ENCODE peak calls at places on chromosomes 12 and 14, in five cellular contexts. One of them, this sample, is unnamed.

GRCh38 chr12:66152732-66153131 is 17.1 kb downstream of the TMBIM4 start:
- DNase-seq in nephron progenitor cell: no peak
- DNase-seq in Peyer's patch: no peak
- DNase-seq in endothelial cell: no peak
- DNase-seq in lung: no peak
- DNase-seq in this sample: no peak

GRCh38 chr12:2682301-2683282 is 112.2 kb upstream of the FKBP4 start:
- DNase-seq in nephron progenitor cell: peak
- DNase-seq in Peyer's patch: no peak
- DNase-seq in endothelial cell: peak
- DNase-seq in lung: peak
- DNase-seq in this sample: peak

GRCh38 chr12:124655317-124656213 is 88.2 kb upstream of the NCOR2 start:
- DNase-seq in nephron progenitor cell: peak
- DNase-seq in Peyer's patch: peak
- DNase-seq in endothelial cell: no peak
- DNase-seq in lung: peak
- DNase-seq in this sample: peak

GRCh38 chr12:26239508-26240328 is 44.3 kb downstream of the SSPN start:
- DNase-seq in nephron progenitor cell: no peak
- DNase-seq in Peyer's patch: no peak
- DNase-seq in endothelial cell: no peak
- DNase-seq in lung: no peak
- DNase-seq in this sample: peak

GRCh38 chr12:25719505-25719904 is 166.4 kb upstream of the LMNTD1 start:
- DNase-seq in nephron progenitor cell: no peak
- DNase-seq in Peyer's patch: no peak
- DNase-seq in endothelial cell: no peak
- DNase-seq in lung: no peak
- DNase-seq in this sample: no peak

GRCh38 chr14:31270196-31270772 is 62.7 kb upstream of the HECTD1 start:
- DNase-seq in nephron progenitor cell: no peak
- DNase-seq in Peyer's patch: peak
- DNase-seq in endothelial cell: no peak
- DNase-seq in lung: peak
- DNase-seq in this sample: no peak

GRCh38 chr12:119869720-119870119 is 7.4 kb downstream of the CIT start:
- DNase-seq in nephron progenitor cell: no peak
- DNase-seq in Peyer's patch: peak
- DNase-seq in endothelial cell: no peak
- DNase-seq in lung: no peak
- DNase-seq in this sample: peak

GRCh38 chr12:57632898-57633825 is at the start of gene B4GALNT1:
- DNase-seq in nephron progenitor cell: peak
- DNase-seq in Peyer's patch: peak
- DNase-seq in endothelial cell: peak
- DNase-seq in lung: peak
- DNase-seq in this sample: peak

GRCh38 chr12:105369014-105369413 is 38.5 kb downstream of the C12orf75 start:
- DNase-seq in nephron progenitor cell: no peak
- DNase-seq in Peyer's patch: no peak
- DNase-seq in endothelial cell: no peak
- DNase-seq in lung: no peak
- DNase-seq in this sample: no peak
- TF ChIP-seq CTCF in nephron progenitor cell: no peak
- TF ChIP-seq CTCF in Peyer's patch: no peak
- TF ChIP-seq CTCF in endothelial cell: no peak
- TF ChIP-seq CTCF in lung: no peak
- TF ChIP-seq CTCF in this sample: no peak

DNA sequence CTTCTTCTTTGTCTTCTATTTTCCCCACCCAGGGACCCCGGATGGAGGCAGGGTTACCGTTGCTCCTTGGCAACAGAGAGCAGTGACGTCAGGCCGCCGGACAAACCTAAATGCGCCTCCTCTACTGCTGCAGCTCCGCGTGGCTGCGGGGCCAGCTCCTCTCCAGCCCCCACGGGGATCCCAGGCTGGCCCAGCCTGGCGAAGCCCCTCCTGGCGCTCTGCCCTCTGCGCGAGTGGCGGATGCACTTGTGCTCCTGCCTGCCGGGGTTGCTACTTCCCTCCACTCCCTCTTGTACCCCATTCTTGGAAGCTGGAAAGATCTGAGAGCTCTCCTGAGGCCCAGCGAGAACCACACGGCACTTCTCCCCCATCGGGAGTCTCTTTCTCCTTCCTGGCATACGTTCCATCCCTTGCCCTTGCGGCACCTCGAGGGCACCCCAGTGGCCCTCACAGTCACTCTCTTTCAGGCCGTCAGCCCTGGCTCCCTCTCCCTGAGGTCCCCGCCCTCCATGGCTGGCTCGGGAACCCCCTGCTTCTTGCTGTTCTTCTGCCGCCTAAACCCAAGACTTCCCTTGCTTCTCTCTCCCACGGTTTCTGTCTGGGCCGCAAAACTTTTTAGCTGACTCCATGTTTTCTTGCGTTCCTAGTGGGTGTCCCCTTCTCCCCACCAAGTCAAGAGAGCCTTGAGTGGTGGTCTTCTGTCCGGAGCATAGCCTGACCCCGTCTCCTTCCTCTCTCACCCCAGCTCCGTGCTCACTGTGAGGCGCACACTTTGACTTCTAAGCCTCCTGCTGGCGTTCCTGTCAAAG is 121.7 kb downstream of the PAPOLA start:
- DNase-seq in nephron progenitor cell: no peak
- DNase-seq in Peyer's patch: no peak
- DNase-seq in endothelial cell: no peak
- DNase-seq in lung: no peak
- DNase-seq in this sample: no peak
- TF ChIP-seq CTCF in nephron progenitor cell: no peak
- TF ChIP-seq CTCF in Peyer's patch: no peak
- TF ChIP-seq CTCF in endothelial cell: no peak
- TF ChIP-seq CTCF in lung: no peak
- TF ChIP-seq CTCF in this sample: no peak

DNA sequence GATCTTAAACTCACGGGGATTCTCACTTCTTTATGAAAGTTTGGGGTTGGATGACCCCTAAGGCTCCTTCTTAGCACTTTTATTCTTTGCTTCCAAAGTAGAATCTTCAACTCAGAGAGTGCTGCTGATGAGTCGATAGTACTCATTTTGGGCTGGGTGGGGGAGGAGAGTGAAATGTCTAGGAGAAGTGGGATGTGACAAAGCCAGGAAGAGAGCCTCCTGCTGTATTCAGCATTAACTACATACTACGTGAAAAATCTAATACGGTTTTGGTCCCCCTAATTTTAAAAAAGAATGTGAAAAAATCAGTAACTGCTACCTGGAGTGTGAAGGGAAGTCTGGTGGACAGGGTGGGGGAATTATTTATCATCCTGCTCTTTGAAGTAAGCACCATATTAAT is 148.3 kb downstream of the SAMD4A start:
- DNase-seq in nephron progenitor cell: no peak
- DNase-seq in Peyer's patch: no peak
- DNase-seq in endothelial cell: no peak
- DNase-seq in lung: no peak
- DNase-seq in this sample: no peak
- TF ChIP-seq CTCF in nephron progenitor cell: no peak
- TF ChIP-seq CTCF in Peyer's patch: no peak
- TF ChIP-seq CTCF in endothelial cell: no peak
- TF ChIP-seq CTCF in lung: no peak
- TF ChIP-seq CTCF in this sample: no peak

GRCh38 chr12:29145372-29146170 is 3.5 kb upstream of the FAR2 start:
- DNase-seq in nephron progenitor cell: no peak
- DNase-seq in Peyer's patch: no peak
- DNase-seq in endothelial cell: no peak
- DNase-seq in lung: no peak
- DNase-seq in this sample: no peak

GRCh38 chr12:29149691-29150382 is 759 bp downstream of the FAR2 start:
- DNase-seq in nephron progenitor cell: peak
- DNase-seq in Peyer's patch: peak
- DNase-seq in endothelial cell: no peak
- DNase-seq in lung: no peak
- DNase-seq in this sample: no peak

GRCh38 chr12:29148958-29149690 is at the start of gene FAR2:
- DNase-seq in nephron progenitor cell: peak
- DNase-seq in Peyer's patch: peak
- DNase-seq in endothelial cell: peak
- DNase-seq in lung: peak
- DNase-seq in this sample: no peak

GRCh38 chr12:29146201-29146600 is 2.9 kb upstream of the FAR2 start:
- DNase-seq in nephron progenitor cell: no peak
- DNase-seq in Peyer's patch: no peak
- DNase-seq in endothelial cell: no peak
- DNase-seq in lung: no peak
- DNase-seq in this sample: no peak

DNA sequence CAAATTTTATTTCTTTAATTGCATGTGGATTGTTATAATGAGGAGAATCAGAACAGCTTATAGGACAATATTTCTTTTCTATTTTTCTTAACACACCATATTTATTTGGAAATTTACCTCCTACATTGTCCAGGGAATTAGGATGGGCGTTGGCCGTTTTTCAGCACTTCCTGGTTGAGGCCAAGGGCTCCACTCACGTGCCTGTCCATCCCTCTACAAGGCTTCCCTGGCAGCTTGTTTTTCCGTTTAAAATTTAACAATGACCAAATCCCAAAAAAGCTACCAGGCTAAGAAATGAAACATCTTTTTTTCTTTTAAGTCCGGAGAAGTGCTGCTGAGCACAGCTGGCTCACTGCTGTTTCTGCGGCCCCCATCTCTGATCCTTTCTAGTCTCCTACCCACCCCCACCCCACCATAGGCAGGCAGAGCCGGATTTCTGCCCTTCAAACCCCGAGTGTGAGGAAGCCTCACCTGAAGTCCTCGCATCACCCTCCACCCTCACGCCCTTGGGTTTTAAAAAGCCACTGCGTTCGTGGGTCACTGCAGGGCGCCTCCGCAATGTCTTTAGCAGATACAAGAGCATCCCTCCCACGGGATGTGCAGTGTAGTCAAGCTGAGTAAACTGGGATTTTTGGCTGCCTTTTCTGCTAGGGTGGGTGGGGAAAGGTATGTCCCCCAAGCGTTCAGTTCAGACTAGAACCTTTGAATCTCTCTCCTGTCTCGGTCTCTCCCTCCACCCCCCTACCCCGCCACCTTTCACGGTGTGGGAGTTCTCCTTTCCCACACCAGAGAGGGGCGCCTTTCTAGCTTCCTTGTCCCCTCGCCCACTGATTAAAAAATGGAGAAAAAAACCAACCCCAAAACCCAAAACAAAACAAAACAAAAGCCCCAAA is 767 bp upstream of the FAR2 start:
- DNase-seq in nephron progenitor cell: peak
- DNase-seq in Peyer's patch: peak
- DNase-seq in endothelial cell: no peak
- DNase-seq in lung: peak
- DNase-seq in this sample: peak
- TF ChIP-seq CTCF in nephron progenitor cell: no peak
- TF ChIP-seq CTCF in Peyer's patch: no peak
- TF ChIP-seq CTCF in endothelial cell: no peak
- TF ChIP-seq CTCF in lung: no peak
- TF ChIP-seq CTCF in this sample: no peak

DNA sequence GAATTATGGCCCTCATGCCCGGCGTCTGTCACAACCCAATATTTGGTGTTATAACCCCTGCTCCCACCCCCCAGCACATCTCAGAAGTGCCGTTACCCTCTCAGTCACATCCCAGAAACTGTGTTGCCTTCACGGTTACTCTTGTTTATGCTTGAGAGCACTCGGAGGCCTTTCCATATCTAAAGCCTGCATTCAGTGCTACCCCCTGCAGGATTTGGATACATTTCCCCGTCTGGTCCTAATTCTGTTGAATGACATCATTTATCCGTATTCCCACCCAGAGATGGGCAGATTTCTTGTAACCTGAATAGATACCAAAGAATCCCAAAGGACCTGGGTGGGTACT is 19.1 kb upstream of the FOS start:
- DNase-seq in nephron progenitor cell: no peak
- DNase-seq in Peyer's patch: no peak
- DNase-seq in endothelial cell: no peak
- DNase-seq in lung: no peak
- DNase-seq in this sample: no peak
- TF ChIP-seq CTCF in nephron progenitor cell: no peak
- TF ChIP-seq CTCF in Peyer's patch: peak
- TF ChIP-seq CTCF in endothelial cell: no peak
- TF ChIP-seq CTCF in lung: no peak
- TF ChIP-seq CTCF in this sample: no peak

GRCh38 chr14:44149597-44149996 is 357.5 kb downstream of the FSCB start:
- DNase-seq in nephron progenitor cell: peak
- DNase-seq in Peyer's patch: no peak
- DNase-seq in endothelial cell: peak
- DNase-seq in lung: no peak
- DNase-seq in this sample: no peak
- TF ChIP-seq CTCF in nephron progenitor cell: peak
- TF ChIP-seq CTCF in Peyer's patch: peak
- TF ChIP-seq CTCF in endothelial cell: no peak
- TF ChIP-seq CTCF in lung: no peak
- TF ChIP-seq CTCF in this sample: no peak

GRCh38 chr14:106551265-106551664 is 1024.9 kb downstream of the TMEM121 start:
- DNase-seq in nephron progenitor cell: no peak
- DNase-seq in Peyer's patch: no peak
- DNase-seq in endothelial cell: no peak
- DNase-seq in lung: no peak
- DNase-seq in this sample: no peak

GRCh38 chr14:106562451-106562850 is 1036.1 kb downstream of the TMEM121 start:
- DNase-seq in nephron progenitor cell: no peak
- DNase-seq in Peyer's patch: no peak
- DNase-seq in endothelial cell: no peak
- DNase-seq in lung: no peak
- DNase-seq in this sample: no peak

GRCh38 chr14:106556665-106557289 is 1030.4 kb downstream of the TMEM121 start:
- DNase-seq in nephron progenitor cell: no peak
- DNase-seq in Peyer's patch: peak
- DNase-seq in endothelial cell: no peak
- DNase-seq in lung: peak
- DNase-seq in this sample: no peak
- TF ChIP-seq CTCF in nephron progenitor cell: no peak
- TF ChIP-seq CTCF in Peyer's patch: peak
- TF ChIP-seq CTCF in endothelial cell: no peak
- TF ChIP-seq CTCF in lung: peak
- TF ChIP-seq CTCF in this sample: no peak

GRCh38 chr12:38142974-38143373 is 173.6 kb upstream of the ALG10B start:
- DNase-seq in nephron progenitor cell: no peak
- DNase-seq in Peyer's patch: no peak
- DNase-seq in endothelial cell: no peak
- DNase-seq in lung: no peak
- DNase-seq in this sample: peak
- TF ChIP-seq CTCF in nephron progenitor cell: no peak
- TF ChIP-seq CTCF in Peyer's patch: no peak
- TF ChIP-seq CTCF in endothelial cell: no peak
- TF ChIP-seq CTCF in lung: no peak
- TF ChIP-seq CTCF in this sample: no peak

DNA sequence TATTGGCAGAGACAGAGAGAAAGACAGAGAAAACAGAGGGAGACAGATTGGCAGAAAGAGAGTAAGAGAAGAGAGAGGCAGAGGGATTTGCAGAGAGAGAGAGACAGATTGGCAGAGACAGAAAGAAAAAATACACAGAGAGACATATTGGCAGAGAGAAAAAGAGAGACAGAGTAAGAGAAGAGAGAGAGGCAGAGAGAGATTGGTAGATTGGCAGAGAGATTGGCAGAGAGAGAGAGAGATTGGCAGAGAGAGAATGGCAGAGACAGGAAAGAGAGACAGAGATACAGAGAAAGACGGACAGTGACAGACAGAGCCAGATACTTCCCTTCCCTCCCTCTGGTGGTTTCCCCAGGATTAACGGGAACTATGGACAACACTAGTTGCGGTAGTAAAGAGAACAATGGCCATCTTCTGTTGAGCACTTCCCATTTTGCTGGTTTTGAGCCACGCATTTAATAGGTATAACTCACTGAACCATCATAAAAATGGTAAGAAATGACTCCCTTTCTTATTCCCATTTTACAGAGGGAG is 2.6 kb upstream of the NOS1 start:
- DNase-seq in nephron progenitor cell: no peak
- DNase-seq in Peyer's patch: no peak
- DNase-seq in endothelial cell: peak
- DNase-seq in lung: no peak
- DNase-seq in this sample: no peak
- TF ChIP-seq CTCF in nephron progenitor cell: no peak
- TF ChIP-seq CTCF in Peyer's patch: no peak
- TF ChIP-seq CTCF in endothelial cell: no peak
- TF ChIP-seq CTCF in lung: no peak
- TF ChIP-seq CTCF in this sample: no peak

This sample was measured in right atrium auricular region.